ENCODE peak calls at places on chromosomes 2 and 18, in six cellular contexts. H is activated B cell treated with CpG ODN at 0.5 μM for 24 hours, Z is sigmoid colon, P is Ammon's horn, U is neural crest cell, A is NCI-H82. J is an unnamed sample.

GRCh38 chr2:206173147-206173546 is 13.5 kb downstream of the EEF1B2 start:
- DNase-seq in U (no peak), H (no peak), A (no peak), Z (no peak), P (no peak), J (no peak)

GRCh38 chr18:5237083-5237722 is 40.1 kb upstream of the AKAIN1 start:
- DNase-seq in Z (peak), H (no peak), U (no peak), P (peak), A (peak), J (peak)

GRCh38 chr2:38438133-38438532 is 61.1 kb upstream of the ATL2 start:
- DNase-seq in Z (no peak), A (no peak), H (no peak), P (no peak), U (no peak), J (no peak)

GRCh38 chr2:130346041-130346740 is 3.5 kb downstream of the IMP4 start:
- DNase-seq in A (no peak), H (no peak), U (no peak), P (no peak), Z (peak), J (no peak)

GRCh38 chr2:120883607-120884405 is 148.1 kb downstream of the GLI2 start:
- DNase-seq in A (peak), H (no peak), Z (no peak), U (no peak), P (no peak), J (peak)

GRCh38 chr18:80104364-80104779 is 4.7 kb upstream of the ADNP2 start:
- DNase-seq in P (no peak), U (no peak), Z (no peak), A (no peak), H (no peak), J (no peak)

GRCh38 chr18:58417752-58418151 is 211.1 kb downstream of the ALPK2 start:
- DNase-seq in A (no peak), P (no peak), H (no peak), Z (no peak), U (no peak), J (no peak)

GRCh38 chr2:127175406-127175805 is 44.7 kb downstream of the CYP27C1 start:
- DNase-seq in Z (peak), U (no peak), A (no peak), H (no peak), P (no peak), J (no peak)

GRCh38 chr2:121972203-121972602 is 216.8 kb downstream of the TSN start:
- DNase-seq in H (no peak), Z (no peak), P (no peak), A (no peak), U (no peak), J (no peak)

GRCh38 chr2:10534514-10535250 is 86.6 kb upstream of the ODC1 start:
- DNase-seq in P (no peak), U (no peak), A (no peak), Z (peak), H (no peak), J (peak)

GRCh38 chr18:76859474-76860339 is 37.4 kb downstream of the ZNF236 start:
- DNase-seq in A (no peak), P (no peak), Z (no peak), U (no peak), H (no peak), J (no peak)

J was measured in spleen.